ENCODE peak calls at places on chromosomes 11 and 22, in eight cellular contexts. G is AG09309, H is WTC11, F is epithelial cell of proximal tubule, N is HCT116, C is heart right ventricle, B is esophagus squamous epithelium, Y is ovary. A is an unnamed sample.

GRCh38 chr11:38687008-38687407 is 2089.0 kb upstream of the RAG2 start:
- DNase-seq in N (no peak), C (no peak), Y (no peak), H (no peak), B (no peak), G (no peak), F (no peak), A (no peak)

GRCh38 chr11:7143908-7144307 is 55.1 kb downstream of the RBMXL2 start:
- DNase-seq in C (no peak), B (no peak), F (no peak), Y (no peak), N (peak; percentile 8), G (peak; percentile 1), H (no peak), A (no peak)

GRCh38 chr11:133661867-133662266 is 129.6 kb upstream of the OPCML start:
- DNase-seq in G (no peak), Y (no peak), N (no peak), F (no peak), C (no peak), H (no peak), B (no peak), A (no peak)

GRCh38 chr11:2213384-2213842 is 41.8 kb upstream of the TH start:
- DNase-seq in F (no peak), C (no peak), B (no peak), G (no peak), H (peak; percentile 22), Y (peak; percentile 3), N (no peak), A (no peak)

GRCh38 chr11:27241316-27242122 is 121.5 kb downstream of the CCDC34 start:
- DNase-seq in B (no peak), G (peak; percentile 78), C (no peak), H (no peak), F (peak; percentile 48), N (no peak), Y (no peak), A (no peak)

GRCh38 chr11:95922099-95922498 is 1.8 kb downstream of the MTMR2 start:
- DNase-seq in F (no peak), Y (no peak), G (no peak), N (no peak), C (no peak), B (no peak), H (no peak), A (no peak)

GRCh38 chr11:44017443-44018126 is 30.2 kb upstream of the ACCSL start:
- DNase-seq in H (no peak), C (no peak), N (no peak), Y (peak; percentile 5), G (no peak), F (no peak), B (no peak), A (no peak)

GRCh38 chr22:50246242-50247175 is 1.7 kb upstream of the TUBGCP6 start:
- DNase-seq in N (no peak), H (no peak), C (no peak), G (no peak), B (no peak), F (no peak), Y (no peak), A (no peak)

GRCh38 chr11:85133636-85134035 is 493.5 kb downstream of the DLG2 start:
- DNase-seq in B (no peak), N (no peak), F (no peak), G (no peak), C (no peak), Y (no peak), H (no peak), A (no peak)

GRCh38 chr11:28767574-28767973 is 659.4 kb downstream of the METTL15 start:
- DNase-seq in C (no peak), Y (no peak), G (no peak), N (no peak), F (no peak), H (no peak), B (no peak), A (no peak)

GRCh38 chr11:46240371-46240770 is 37.1 kb upstream of the CREB3L1 start:
- DNase-seq in N (no peak), C (no peak), Y (no peak), G (peak; percentile 39), B (no peak), F (no peak), H (no peak), A (no peak)

GRCh38 chr11:83721286-83721685 is 435.1 kb upstream of the CCDC90B start:
- DNase-seq in Y (no peak), F (peak; percentile 60), G (no peak), C (no peak), B (no peak), N (no peak), H (no peak), A (no peak)

GRCh38 chr11:71459767-71460320 is 6.8 kb downstream of the NADSYN1 start:
- DNase-seq in F (no peak), G (no peak), C (no peak), B (no peak), H (no peak), N (no peak), Y (no peak), A (no peak)

GRCh38 chr22:44020981-44021380 is 3.1 kb upstream of the PARVB start:
- DNase-seq in H (no peak), Y (no peak), B (no peak), C (no peak), F (no peak), N (no peak), G (no peak), A (no peak)

GRCh38 chr11:88377151-88377550 is 39.6 kb upstream of the CTSC start:
- DNase-seq in C (no peak), N (no peak), H (no peak), G (no peak), F (no peak), B (no peak), Y (no peak), A (no peak)

GRCh38 chr11:73393479-73394415 is 17.5 kb downstream of the RELT start:
- DNase-seq in C (peak; percentile 70), F (no peak), B (peak; percentile 28), G (no peak), N (peak; percentile 41), Y (peak; percentile 74), H (peak; percentile 87), A (peak; percentile 83)

GRCh38 chr11:82682003-82682751 is 51.5 kb downstream of the FAM181B start:
- DNase-seq in G (peak; percentile 57), Y (no peak), F (peak; percentile 55), N (peak; percentile 65), H (peak; percentile 13), C (no peak), B (no peak), A (peak; percentile 34)

DNA sequence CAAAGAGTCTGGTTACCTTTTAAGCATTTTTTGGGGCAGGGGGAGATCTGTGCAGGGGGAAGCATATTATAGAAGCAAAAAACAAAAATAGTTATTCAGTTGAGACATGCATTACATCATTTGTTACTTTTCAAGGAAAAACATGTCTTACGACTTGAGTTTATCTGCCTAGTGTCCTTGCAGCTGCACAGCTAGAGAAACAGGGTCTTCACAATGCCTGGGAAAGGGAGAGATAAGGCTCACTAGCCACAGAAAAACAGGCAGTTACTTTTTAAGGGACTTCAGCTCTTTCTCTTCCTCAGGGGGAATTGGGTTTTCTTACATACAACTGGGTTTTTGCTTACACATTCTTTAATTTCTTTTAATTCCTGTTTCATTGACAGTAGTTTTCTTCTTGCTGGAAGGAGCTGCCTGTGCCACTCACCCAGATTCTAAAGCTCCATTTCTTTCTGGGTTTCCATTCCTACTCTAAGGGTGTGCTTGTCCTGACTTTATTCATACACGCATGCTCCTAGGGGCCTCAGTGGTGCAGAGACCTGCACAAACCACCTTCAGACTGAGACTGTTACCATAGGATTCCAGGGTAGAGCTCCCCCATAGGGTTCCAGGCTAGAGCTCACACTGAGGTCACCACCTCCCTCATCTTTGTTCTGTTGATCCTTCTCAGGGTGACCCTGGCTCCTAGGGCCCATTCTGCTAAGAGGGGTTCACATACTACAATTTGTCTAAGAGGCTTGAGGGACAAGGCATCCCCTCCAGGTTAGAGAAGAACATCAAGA is 14.7 kb upstream of the UBQLNL start:
- DNase-seq in H (no peak), B (no peak), G (no peak), F (no peak), C (no peak), Y (no peak), N (no peak), A (no peak)
- TF ChIP-seq CTCF in H (no peak), B (no peak), G (no peak), F (no peak), C (no peak), Y (no peak), N (no peak), A (no peak)

DNA sequence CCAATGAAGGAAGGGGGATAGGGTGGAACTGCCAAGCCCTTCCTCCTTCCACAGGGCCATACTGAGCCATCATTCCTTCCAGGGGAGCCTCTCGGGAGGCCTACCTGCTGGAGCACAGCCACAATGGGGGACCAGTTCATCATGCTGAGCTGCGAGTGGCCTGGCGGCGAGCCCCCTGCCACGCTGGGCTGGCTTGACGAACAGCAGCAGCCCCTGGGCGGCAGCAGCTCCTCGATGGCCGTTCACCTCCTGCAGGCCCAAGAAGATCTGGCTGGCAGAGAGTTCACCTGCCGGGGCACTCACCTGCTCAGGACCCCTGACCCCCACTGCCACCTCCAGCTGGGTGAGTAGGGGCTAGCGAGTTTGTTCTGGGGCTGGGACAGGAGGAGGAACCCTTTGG is 5.9 kb downstream of the VSIG10L2 start:
- DNase-seq in H (no peak), C (peak; percentile 20), F (no peak), N (no peak), G (no peak), B (no peak), Y (peak; percentile 60), A (peak; percentile 53)
- TF ChIP-seq CTCF in H (no peak), C (no peak), F (no peak), N (no peak), G (no peak), B (no peak), Y (no peak), A (peak; percentile 1)

DNA sequence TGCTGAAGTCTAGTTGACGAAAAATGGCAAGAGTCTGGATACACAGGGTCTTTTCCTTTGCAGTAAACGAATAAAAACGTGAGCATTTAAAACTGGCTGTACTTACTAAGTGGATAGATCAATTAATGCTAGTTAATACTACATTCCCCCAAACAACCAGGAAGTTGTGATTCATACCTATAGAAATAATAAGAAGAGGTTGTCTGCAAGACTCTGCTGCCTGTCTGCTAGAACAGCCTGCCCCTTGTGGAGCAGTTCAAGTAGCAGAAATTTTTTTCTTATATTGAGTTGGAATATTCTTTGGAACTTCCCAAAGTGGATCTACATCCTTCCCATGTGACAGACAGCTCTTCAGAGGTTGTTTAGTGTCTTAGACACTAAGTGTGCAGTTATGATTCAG is 86.8 kb downstream of the TEAD1 start:
- DNase-seq in Y (no peak), B (no peak), G (no peak), N (peak; percentile 12), C (no peak), H (no peak), F (no peak), A (no peak)
- TF ChIP-seq CTCF in Y (no peak), B (peak; percentile 37), G (peak; percentile 33), N (peak; percentile 23), C (no peak), H (no peak), F (peak; percentile 51), A (no peak)

GRCh38 chr11:34464591-34465036 is 25.9 kb downstream of the CAT start:
- DNase-seq in F (no peak), B (no peak), G (no peak), C (no peak), N (no peak), H (no peak), Y (no peak), A (no peak)
- TF ChIP-seq CTCF in F (no peak), B (no peak), G (no peak), C (no peak), N (no peak), H (no peak), Y (no peak), A (no peak)

A was measured in BE2C.